ENCODE peak calls at places on chromosomes 1 and 21, in nine cellular contexts. One of them, this sample, is unnamed.

GRCh38 chr1:160030657-160031367 is 978 bp downstream of the PIGM start:
- DNase-seq in mucosa of gallbladder: no peak
- DNase-seq in ovary: no peak
- DNase-seq in astrocyte of the cerebellum: no peak
- DNase-seq in NCI-H524 treated with DMSO at 0.1 percent for 48 hours: no peak
- DNase-seq in NCI-H1092: no peak
- DNase-seq in osteoblast: peak; percentile 67
- DNase-seq in A549: no peak
- DNase-seq in cardiac septum: no peak
- DNase-seq in this sample: no peak

GRCh38 chr1:111879086-111879485 is 110.4 kb downstream of the KCND3 start:
- DNase-seq in mucosa of gallbladder: no peak
- DNase-seq in ovary: no peak
- DNase-seq in astrocyte of the cerebellum: no peak
- DNase-seq in NCI-H524 treated with DMSO at 0.1 percent for 48 hours: no peak
- DNase-seq in NCI-H1092: no peak
- DNase-seq in osteoblast: no peak
- DNase-seq in A549: no peak
- DNase-seq in cardiac septum: no peak
- DNase-seq in this sample: no peak

GRCh38 chr21:44455524-44456206 is 355 bp downstream of the LRRC3 start:
- DNase-seq in mucosa of gallbladder: no peak
- DNase-seq in ovary: peak; percentile 43
- DNase-seq in astrocyte of the cerebellum: no peak
- DNase-seq in NCI-H524 treated with DMSO at 0.1 percent for 48 hours: no peak
- DNase-seq in NCI-H1092: peak; percentile 13
- DNase-seq in osteoblast: peak; percentile 85
- DNase-seq in A549: peak; percentile 49
- DNase-seq in cardiac septum: peak; percentile 81
- DNase-seq in this sample: no peak

GRCh38 chr1:48007044-48007443 is 9.9 kb upstream of the TRABD2B start:
- DNase-seq in mucosa of gallbladder: no peak
- DNase-seq in ovary: no peak
- DNase-seq in astrocyte of the cerebellum: no peak
- DNase-seq in NCI-H524 treated with DMSO at 0.1 percent for 48 hours: no peak
- DNase-seq in NCI-H1092: no peak
- DNase-seq in osteoblast: no peak
- DNase-seq in A549: peak; percentile 50
- DNase-seq in cardiac septum: no peak
- DNase-seq in this sample: peak; percentile 23

GRCh38 chr1:14996133-14997050 is 157.2 kb upstream of the TMEM51 start:
- DNase-seq in mucosa of gallbladder: no peak
- DNase-seq in ovary: no peak
- DNase-seq in astrocyte of the cerebellum: no peak
- DNase-seq in NCI-H524 treated with DMSO at 0.1 percent for 48 hours: no peak
- DNase-seq in NCI-H1092: no peak
- DNase-seq in osteoblast: peak; percentile 98
- DNase-seq in A549: peak; percentile 5
- DNase-seq in cardiac septum: no peak
- DNase-seq in this sample: no peak

GRCh38 chr1:5975133-5975880 is 16.9 kb downstream of the NPHP4 start:
- DNase-seq in mucosa of gallbladder: peak; percentile 44
- DNase-seq in ovary: peak; percentile 63
- DNase-seq in astrocyte of the cerebellum: peak; percentile 36
- DNase-seq in NCI-H524 treated with DMSO at 0.1 percent for 48 hours: no peak
- DNase-seq in NCI-H1092: peak; percentile 50
- DNase-seq in osteoblast: peak; percentile 92
- DNase-seq in A549: peak; percentile 46
- DNase-seq in cardiac septum: peak; percentile 86
- DNase-seq in this sample: no peak

GRCh38 chr21:42630626-42631025 is 22.8 kb upstream of the PDE9A start:
- DNase-seq in mucosa of gallbladder: peak; percentile 87
- DNase-seq in ovary: no peak
- DNase-seq in astrocyte of the cerebellum: no peak
- DNase-seq in NCI-H524 treated with DMSO at 0.1 percent for 48 hours: no peak
- DNase-seq in NCI-H1092: no peak
- DNase-seq in osteoblast: no peak
- DNase-seq in A549: no peak
- DNase-seq in cardiac septum: no peak
- DNase-seq in this sample: peak; percentile 68

GRCh38 chr21:33541756-33542639 is at the start of gene GART:
- DNase-seq in mucosa of gallbladder: peak; percentile 75
- DNase-seq in ovary: peak; percentile 85
- DNase-seq in astrocyte of the cerebellum: peak; percentile 32
- DNase-seq in NCI-H524 treated with DMSO at 0.1 percent for 48 hours: no peak
- DNase-seq in NCI-H1092: peak; percentile 82
- DNase-seq in osteoblast: peak; percentile 87
- DNase-seq in A549: peak; percentile 77
- DNase-seq in cardiac septum: peak; percentile 92
- DNase-seq in this sample: peak; percentile 72

GRCh38 chr1:159185121-159185520 is 13.7 kb downstream of the CADM3 start:
- DNase-seq in mucosa of gallbladder: no peak
- DNase-seq in ovary: no peak
- DNase-seq in astrocyte of the cerebellum: no peak
- DNase-seq in NCI-H524 treated with DMSO at 0.1 percent for 48 hours: no peak
- DNase-seq in NCI-H1092: no peak
- DNase-seq in osteoblast: no peak
- DNase-seq in A549: no peak
- DNase-seq in cardiac septum: no peak
- DNase-seq in this sample: no peak

GRCh38 chr1:6043561-6043960 is 2.1 kb upstream of the KCNAB2 start:
- DNase-seq in mucosa of gallbladder: no peak
- DNase-seq in ovary: no peak
- DNase-seq in astrocyte of the cerebellum: no peak
- DNase-seq in NCI-H524 treated with DMSO at 0.1 percent for 48 hours: no peak
- DNase-seq in NCI-H1092: no peak
- DNase-seq in osteoblast: peak; percentile 54
- DNase-seq in A549: no peak
- DNase-seq in cardiac septum: no peak
- DNase-seq in this sample: no peak

GRCh38 chr1:150829751-150830150 is 21.7 kb upstream of the CTSK start:
- DNase-seq in mucosa of gallbladder: no peak
- DNase-seq in ovary: no peak
- DNase-seq in astrocyte of the cerebellum: no peak
- DNase-seq in NCI-H524 treated with DMSO at 0.1 percent for 48 hours: no peak
- DNase-seq in NCI-H1092: no peak
- DNase-seq in osteoblast: no peak
- DNase-seq in A549: peak; percentile 12
- DNase-seq in cardiac septum: no peak
- DNase-seq in this sample: no peak

GRCh38 chr1:53077599-53077965 is 15.6 kb downstream of the PODN start:
- DNase-seq in mucosa of gallbladder: no peak
- DNase-seq in ovary: peak; percentile 30
- DNase-seq in astrocyte of the cerebellum: no peak
- DNase-seq in NCI-H524 treated with DMSO at 0.1 percent for 48 hours: no peak
- DNase-seq in NCI-H1092: no peak
- DNase-seq in osteoblast: no peak
- DNase-seq in A549: no peak
- DNase-seq in cardiac septum: peak; percentile 72
- DNase-seq in this sample: no peak

GRCh38 chr1:7474143-7474490 is 297.0 kb upstream of the VAMP3 start:
- DNase-seq in mucosa of gallbladder: no peak
- DNase-seq in ovary: no peak
- DNase-seq in astrocyte of the cerebellum: no peak
- DNase-seq in NCI-H524 treated with DMSO at 0.1 percent for 48 hours: no peak
- DNase-seq in NCI-H1092: no peak
- DNase-seq in osteoblast: peak; percentile 25
- DNase-seq in A549: no peak
- DNase-seq in cardiac septum: no peak
- DNase-seq in this sample: no peak

GRCh38 chr1:79781261-79781660 is 774.7 kb upstream of the ADGRL4 start:
- DNase-seq in mucosa of gallbladder: no peak
- DNase-seq in ovary: no peak
- DNase-seq in astrocyte of the cerebellum: no peak
- DNase-seq in NCI-H524 treated with DMSO at 0.1 percent for 48 hours: no peak
- DNase-seq in NCI-H1092: no peak
- DNase-seq in osteoblast: no peak
- DNase-seq in A549: no peak
- DNase-seq in cardiac septum: no peak
- DNase-seq in this sample: no peak

GRCh38 chr1:160121388-160121787 is 5.8 kb downstream of the ATP1A2 start:
- DNase-seq in mucosa of gallbladder: no peak
- DNase-seq in ovary: no peak
- DNase-seq in astrocyte of the cerebellum: no peak
- DNase-seq in NCI-H524 treated with DMSO at 0.1 percent for 48 hours: no peak
- DNase-seq in NCI-H1092: no peak
- DNase-seq in osteoblast: no peak
- DNase-seq in A549: no peak
- DNase-seq in cardiac septum: no peak
- DNase-seq in this sample: no peak

GRCh38 chr1:228270032-228270431 is 62.2 kb downstream of the OBSCN start:
- DNase-seq in mucosa of gallbladder: no peak
- DNase-seq in ovary: no peak
- DNase-seq in astrocyte of the cerebellum: no peak
- DNase-seq in NCI-H524 treated with DMSO at 0.1 percent for 48 hours: no peak
- DNase-seq in NCI-H1092: no peak
- DNase-seq in osteoblast: peak; percentile 92
- DNase-seq in A549: peak; percentile 24
- DNase-seq in cardiac septum: peak; percentile 38
- DNase-seq in this sample: no peak

GRCh38 chr21:45258476-45258875 is 29.2 kb downstream of the POFUT2 start:
- DNase-seq in mucosa of gallbladder: no peak
- DNase-seq in ovary: peak; percentile 8
- DNase-seq in astrocyte of the cerebellum: no peak
- DNase-seq in NCI-H524 treated with DMSO at 0.1 percent for 48 hours: no peak
- DNase-seq in NCI-H1092: no peak
- DNase-seq in osteoblast: peak; percentile 72
- DNase-seq in A549: no peak
- DNase-seq in cardiac septum: no peak
- DNase-seq in this sample: peak; percentile 82

GRCh38 chr1:155932085-155932484 is 2.1 kb downstream of the KHDC4 start:
- DNase-seq in mucosa of gallbladder: no peak
- DNase-seq in ovary: no peak
- DNase-seq in astrocyte of the cerebellum: no peak
- DNase-seq in NCI-H524 treated with DMSO at 0.1 percent for 48 hours: no peak
- DNase-seq in NCI-H1092: no peak
- DNase-seq in osteoblast: peak; percentile 30
- DNase-seq in A549: no peak
- DNase-seq in cardiac septum: no peak
- DNase-seq in this sample: no peak